ENCODE peak calls at places on chromosome 15, in five cellular contexts. G is upper lobe of right lung, Z is cardiac fibroblast, F is SJCRH30, S is A673. T is an unnamed sample.
A peak's percentile ranks its signal among the peaks of the same experiment; 100 is the strongest.

GRCh38 chr15:28289694-28290463 is 32.1 kb downstream of the HERC2 start:
- DNase-seq in G (no peak), F (no peak), Z (no peak), S (no peak), T (no peak)

GRCh38 chr15:60477991-60478632 is 830 bp downstream of the ICE2 start:
- DNase-seq in F (peak; percentile 45), S (no peak), G (no peak), Z (peak; percentile 41), T (peak; percentile 12)

GRCh38 chr15:64895285-64896065 is 16.2 kb upstream of the ANKDD1A start:
- DNase-seq in F (no peak), Z (peak; percentile 51), G (no peak), S (peak; percentile 50), T (peak; percentile 72)

GRCh38 chr15:32834156-32834555 is 116.4 kb downstream of the GREM1 start:
- DNase-seq in F (no peak), Z (no peak), S (no peak), G (no peak), T (no peak)

GRCh38 chr15:59993950-59994401 is 10.1 kb upstream of the FOXB1 start:
- DNase-seq in S (no peak), F (no peak), G (no peak), Z (no peak), T (peak; percentile 38)

GRCh38 chr15:70094690-70095311 is 2.9 kb downstream of the TLE3 start:
- DNase-seq in F (peak; percentile 42), Z (peak; percentile 5), G (no peak), S (peak; percentile 32), T (peak; percentile 79)

GRCh38 chr15:54094661-54095060 is 116.4 kb downstream of the UNC13C start:
- DNase-seq in G (no peak), F (no peak), S (no peak), Z (no peak), T (no peak)

GRCh38 chr15:69537085-69537484 is 84.5 kb downstream of the RPLP1 start:
- DNase-seq in Z (no peak), G (no peak), F (no peak), S (no peak), T (no peak)

GRCh38 chr15:72369964-72370363 is 5.8 kb downstream of the HEXA start:
- DNase-seq in Z (peak; percentile 14), G (no peak), F (no peak), S (no peak), T (no peak)

GRCh38 chr15:49900036-49900435 is 219.0 kb downstream of the ATP8B4 start:
- DNase-seq in F (no peak), Z (no peak), G (no peak), S (no peak), T (no peak)

GRCh38 chr15:39165026-39165706 is 415.7 kb upstream of the THBS1 start:
- DNase-seq in G (no peak), Z (peak; percentile 57), F (no peak), S (no peak), T (no peak)

GRCh38 chr15:49242820-49243219 is 72.8 kb downstream of the GALK2 start:
- DNase-seq in S (no peak), G (no peak), Z (peak; percentile 84), F (no peak), T (no peak)

GRCh38 chr15:71011503-71012155 is 103.6 kb upstream of the THSD4 start:
- DNase-seq in S (peak; percentile 45), F (peak; percentile 20), G (no peak), Z (peak; percentile 82), T (peak; percentile 1)

GRCh38 chr15:51183076-51183475 is 88.4 kb upstream of the TNFAIP8L3 start:
- DNase-seq in Z (no peak), G (no peak), F (no peak), S (no peak), T (no peak)

GRCh38 chr15:69881310-69881660 is 216.4 kb downstream of the TLE3 start:
- DNase-seq in S (no peak), F (no peak), Z (no peak), G (no peak), T (no peak)

GRCh38 chr15:98138910-98139309 is 178.4 kb downstream of the ARRDC4 start:
- DNase-seq in F (no peak), S (no peak), G (no peak), Z (no peak), T (peak; percentile 46)

GRCh38 chr15:98134875-98135274 is 174.4 kb downstream of the ARRDC4 start:
- DNase-seq in G (no peak), F (no peak), Z (no peak), S (no peak), T (no peak)

GRCh38 chr15:98142584-98142983 is 182.1 kb downstream of the ARRDC4 start:
- DNase-seq in G (no peak), S (peak; percentile 8), F (no peak), Z (no peak), T (no peak)

GRCh38 chr15:98143116-98143515 is 182.6 kb downstream of the ARRDC4 start:
- DNase-seq in F (peak; percentile 24), S (no peak), G (no peak), Z (no peak), T (no peak)

DNA sequence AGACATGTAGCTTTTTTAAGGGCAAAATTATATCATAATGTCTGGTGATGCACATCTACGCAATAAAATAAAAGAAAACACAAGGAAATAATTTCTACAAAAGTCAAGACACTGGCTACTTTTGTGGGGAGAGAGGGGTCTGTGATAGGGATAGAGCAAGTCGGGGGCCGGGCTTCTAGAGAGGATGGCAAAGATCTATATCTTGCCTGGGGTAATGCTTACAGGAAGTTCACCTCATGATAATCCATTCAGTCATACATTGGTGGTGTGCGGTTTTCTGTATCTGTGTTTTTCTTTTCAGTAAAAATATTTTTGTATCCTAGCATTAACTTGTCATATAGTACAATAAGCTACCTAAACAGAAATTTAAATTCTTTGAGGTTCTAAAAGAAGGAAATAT is 178.8 kb downstream of the ARRDC4 start:
- DNase-seq in F (no peak), G (no peak), S (no peak), Z (no peak), T (peak; percentile 57)
- H3K4me3 ChIP-seq in F (no peak overlapping the region), G (no peak overlapping the region), S (no peak overlapping the region), Z (no peak overlapping the region), T (no peak overlapping the region)

GRCh38 chr15:34161329-34161953 is 48.5 kb downstream of the KATNBL1 start:
- DNase-seq in G (no peak), Z (peak; percentile 38), F (no peak), S (no peak), T (no peak)

GRCh38 chr15:34155859-34156258 is 54.0 kb downstream of the PGBD4 start:
- DNase-seq in G (no peak), S (no peak), Z (no peak), F (no peak), T (no peak)

GRCh38 chr15:34158355-34158754 is 51.5 kb downstream of the KATNBL1 start:
- DNase-seq in Z (no peak), F (no peak), S (no peak), G (no peak), T (no peak)

GRCh38 chr15:34154725-34155204 is 52.9 kb downstream of the PGBD4 start:
- DNase-seq in S (no peak), Z (peak; percentile 76), F (no peak), G (no peak), T (no peak)

GRCh38 chr15:34160735-34161134 is 49.2 kb downstream of the KATNBL1 start:
- DNase-seq in Z (no peak), G (no peak), S (no peak), F (no peak), T (no peak)
- H3K4me3 ChIP-seq in Z (no peak overlapping the region), G (no peak overlapping the region), S (no peak overlapping the region), F (no peak overlapping the region), T (no peak overlapping the region)

GRCh38 chr15:95431518-95431917 is 899.0 kb upstream of the NR2F2 start:
- DNase-seq in G (no peak), F (no peak), S (no peak), Z (no peak), T (no peak)
- H3K4me3 ChIP-seq in G (no peak overlapping the region), F (no peak overlapping the region), S (no peak overlapping the region), Z (no peak overlapping the region), T (no peak overlapping the region)

DNA sequence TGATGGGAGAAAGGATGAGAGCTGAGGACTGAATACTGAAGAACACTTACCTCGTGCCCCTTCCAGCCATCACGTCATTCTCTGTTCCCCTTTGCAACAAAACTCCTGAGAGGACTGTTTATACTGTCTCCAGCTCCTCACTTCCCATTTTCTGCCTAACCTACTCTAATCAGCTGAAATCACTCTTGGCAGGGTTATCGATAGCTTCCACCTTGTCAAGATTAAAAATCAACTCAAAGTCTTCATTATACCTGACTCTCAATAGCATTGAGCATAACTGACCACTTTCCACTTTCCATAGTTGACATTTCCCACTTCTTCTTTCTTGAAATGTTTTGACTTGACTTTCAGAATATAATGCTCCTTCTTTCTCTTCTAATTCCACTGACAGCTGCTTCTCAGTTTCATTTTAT is 4.3 kb downstream of the BTBD1 start:
- DNase-seq in G (no peak), F (no peak), Z (no peak), S (no peak), T (no peak)
- H3K4me3 ChIP-seq in G (no peak overlapping the region), F (no peak overlapping the region), Z (no peak overlapping the region), S (no peak overlapping the region), T (no peak overlapping the region)

DNA sequence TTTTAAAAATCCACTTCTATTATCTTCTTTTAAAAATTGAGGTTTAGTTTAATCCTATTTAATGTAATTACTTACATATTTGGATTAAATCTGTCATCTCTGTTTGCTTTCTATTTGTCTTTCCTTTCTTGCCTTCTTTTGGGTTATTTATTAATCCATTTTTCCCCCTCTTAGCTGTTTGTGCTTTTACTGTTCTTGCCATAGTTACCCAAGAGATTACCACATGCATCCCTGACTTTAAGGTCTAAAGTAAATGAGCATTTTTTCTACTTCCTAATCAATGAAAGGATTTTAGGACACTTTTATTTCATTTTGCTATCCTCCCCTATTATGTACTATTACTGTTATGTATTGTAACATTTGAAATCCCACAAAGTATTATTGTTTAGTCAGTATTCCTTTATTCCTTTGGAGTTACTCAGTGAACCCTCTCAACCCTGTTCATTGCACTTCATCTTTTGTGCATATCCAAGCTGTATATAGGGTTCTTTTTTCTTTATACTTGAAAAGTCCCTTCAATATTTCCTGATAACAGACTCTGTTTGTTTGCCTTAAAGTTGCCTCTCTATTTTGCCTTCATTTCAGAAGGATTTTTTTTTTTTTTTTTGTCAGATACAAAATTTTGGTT is 62.7 kb downstream of the MEF2A start:
- DNase-seq in Z (no peak), F (no peak), G (no peak), S (no peak), T (no peak)
- H3K4me3 ChIP-seq in Z (no peak overlapping the region), F (no peak overlapping the region), G (no peak overlapping the region), S (no peak overlapping the region), T (no peak overlapping the region)

GRCh38 chr15:78265752-78266224 is 1.4 kb downstream of the DNAJA4 start:
- DNase-seq in Z (peak; percentile 57), S (no peak), F (no peak), G (no peak), T (no peak)
- H3K4me3 ChIP-seq in Z (no peak overlapping the region), S (no peak overlapping the region), F (no peak overlapping the region), G (peak overlapping the region; percentile 5), T (no peak overlapping the region)

DNA sequence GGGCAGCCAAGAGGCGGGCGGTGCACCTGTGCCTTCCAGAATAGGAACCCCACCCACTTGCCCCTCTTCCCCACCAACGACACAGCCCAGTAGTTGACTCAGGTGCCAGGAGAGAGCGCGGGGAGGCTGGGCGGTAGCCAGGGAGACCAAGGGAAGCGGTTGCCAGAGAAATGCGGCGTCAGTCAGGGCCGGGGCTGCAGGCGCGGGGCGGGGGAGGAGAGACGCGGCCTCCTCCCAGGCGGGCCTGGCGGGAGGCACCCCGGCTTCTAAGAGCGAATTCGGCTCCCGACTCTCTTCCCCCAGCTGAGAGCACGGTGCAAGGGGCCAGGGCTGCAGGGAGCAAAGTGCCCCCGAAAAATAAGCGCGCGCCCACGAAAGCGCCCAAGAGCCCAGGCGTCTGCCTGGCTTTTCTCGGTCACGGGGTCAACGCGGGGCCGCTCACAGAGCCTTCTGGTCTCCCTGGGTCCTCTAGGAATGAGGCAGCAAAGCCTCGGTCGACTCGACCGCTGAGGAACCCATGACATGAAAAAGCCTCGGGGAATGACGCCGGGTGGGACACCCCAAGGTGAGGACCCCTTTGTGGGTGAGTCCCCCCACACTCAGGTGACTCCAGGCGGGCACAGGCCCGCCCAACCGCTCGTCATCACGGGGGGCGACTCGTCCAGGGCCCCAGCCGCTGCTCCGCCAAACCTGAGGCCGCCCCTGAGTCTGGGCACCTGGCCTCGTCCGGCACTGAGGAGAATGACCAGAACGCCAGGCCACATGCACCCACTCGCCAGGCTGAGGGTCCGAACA is 716 bp downstream of the CPEB1 start:
- DNase-seq in S (no peak), Z (no peak), F (no peak), G (no peak), T (no peak)
- H3K4me3 ChIP-seq in S (no peak overlapping the region), Z (no peak overlapping the region), F (no peak overlapping the region), G (peak overlapping the region; percentile 53), T (peak overlapping the region; percentile 55)